ENCODE peak calls at places on chromosome 17, in seven cellular contexts. C is fibroblast of lung; K is MCF 10A; B is NCI-H446 treated with DMSO at 0.1 percent for 48 hours; N is memory B cell; V is HFFc6; Q is stimulated activated CD4-positive, alpha-beta T cell treated with anti-CD3 and anti-CD28 coated beads, TNF-alpha, amount 100 ng/mL, for 4 hours. W is an unnamed sample.

GRCh38 chr17:80474933-80475915 is 1.2 kb downstream of the NPTX1 start:
- DNase-seq in Q (no peak), V (no peak), K (peak), C (no peak), N (no peak), B (no peak), W (no peak)

GRCh38 chr17:9238340-9239259 is 217.3 kb downstream of the NTN1 start:
- DNase-seq in Q (no peak), V (no peak), K (no peak), N (no peak), C (no peak), B (no peak), W (no peak)

GRCh38 chr17:44536090-44536960 is 21.0 kb upstream of the FZD2 start:
- DNase-seq in Q (no peak), B (no peak), K (no peak), V (no peak), N (no peak), C (peak), W (peak)

GRCh38 chr17:21462259-21462658 is 86.1 kb downstream of the KCNJ12 start:
- DNase-seq in B (no peak), Q (no peak), C (no peak), K (no peak), N (no peak), V (no peak), W (no peak)

GRCh38 chr17:77373298-77374169 is 232.8 kb downstream of the SEC14L1 start:
- DNase-seq in V (peak), C (no peak), K (no peak), Q (no peak), B (no peak), N (peak), W (peak)

GRCh38 chr17:81483085-81483861 is 29.3 kb downstream of the ACTG1 start:
- DNase-seq in Q (no peak), V (no peak), C (no peak), B (no peak), K (no peak), N (peak), W (peak)

GRCh38 chr17:6786618-6787017 is 10.6 kb downstream of the FBXO39 start:
- DNase-seq in Q (no peak), K (peak), V (peak), B (no peak), C (peak), N (no peak), W (peak)

GRCh38 chr17:51793686-51794085 is 364.8 kb downstream of the CA10 start:
- DNase-seq in K (no peak), V (no peak), C (no peak), Q (no peak), N (no peak), B (no peak), W (no peak)

GRCh38 chr17:82101767-82102679 is 4.0 kb upstream of the FASN start:
- DNase-seq in K (no peak), N (no peak), Q (no peak), B (no peak), C (no peak), V (no peak), W (no peak)

GRCh38 chr17:78974635-78975591 is 4.8 kb downstream of the LGALS3BP start:
- DNase-seq in K (peak), N (no peak), C (peak), V (peak), B (peak), Q (no peak), W (peak)

GRCh38 chr17:10657123-10657522 is at the start of gene MYH3:
- DNase-seq in V (no peak), B (no peak), N (no peak), C (no peak), K (no peak), Q (no peak), W (no peak)

GRCh38 chr17:67324330-67324729 is 42.0 kb downstream of the PSMD12 start:
- DNase-seq in B (no peak), Q (no peak), C (no peak), V (no peak), K (no peak), N (no peak), W (no peak)

GRCh38 chr17:2070241-2071023 is 15.5 kb downstream of the HIC1 start:
- DNase-seq in N (no peak), K (no peak), B (no peak), C (no peak), Q (no peak), V (no peak), W (no peak)

GRCh38 chr17:15742051-15742795 is 10.1 kb downstream of the TBC1D26 start:
- DNase-seq in K (no peak), B (no peak), N (no peak), Q (no peak), V (no peak), C (no peak), W (peak)

GRCh38 chr17:78722101-78722761 is 59.8 kb downstream of the CYTH1 start:
- DNase-seq in N (peak), B (no peak), K (no peak), V (no peak), Q (no peak), C (no peak), W (no peak)

GRCh38 chr17:48840441-48840840 is 9.6 kb downstream of the CALCOCO2 start:
- DNase-seq in C (no peak), K (no peak), V (no peak), Q (no peak), B (no peak), N (no peak), W (no peak)

GRCh38 chr17:19411641-19412040 is 609 bp downstream of the RNF112 start:
- DNase-seq in V (no peak), N (no peak), B (no peak), C (no peak), K (no peak), Q (no peak), W (no peak)

GRCh38 chr17:16328997-16329396 is 24.3 kb downstream of the CENPV start:
- DNase-seq in V (no peak), B (no peak), N (no peak), Q (no peak), C (no peak), K (peak), W (no peak)

GRCh38 chr17:45111838-45112237 is 20.5 kb downstream of the PLCD3 start:
- DNase-seq in C (no peak), Q (no peak), B (no peak), K (no peak), N (no peak), V (no peak), W (no peak)

GRCh38 chr17:55391764-55392467 is 29.7 kb downstream of the MMD start:
- DNase-seq in C (no peak), Q (no peak), V (no peak), B (no peak), K (no peak), N (no peak), W (no peak)

GRCh38 chr17:4505187-4505586 is 6.5 kb downstream of the SPNS2 start:
- DNase-seq in K (no peak), C (no peak), B (no peak), V (no peak), Q (no peak), N (no peak), W (peak)

W was measured in lung microvascular endothelial cell.